ENCODE peak calls at places on chromosome 21, in ten cellular contexts. A, Y, G, C, X, E, Q, F, T and I are unnamed samples.
A peak's percentile ranks its signal among the peaks of the same experiment; 100 is the strongest.

GRCh38 chr21:41973861-41974751 is 20.3 kb upstream of the C2CD2 start:
- DNase-seq in G (peak; percentile 29), X (peak; percentile 64), T (no peak), F (peak; percentile 66), C (peak; percentile 23), Q (no peak), A (no peak), E (no peak), Y (no peak), I (no peak)

GRCh38 chr21:27590271-27590670 is 623.4 kb upstream of the ADAMTS5 start:
- DNase-seq in T (no peak), X (no peak), Q (no peak), C (no peak), E (peak; percentile 82), Y (no peak), A (no peak), F (peak; percentile 62), G (peak; percentile 83), I (peak; percentile 77)

GRCh38 chr21:42499430-42500106 is 3.5 kb upstream of the RSPH1 start:
- DNase-seq in X (peak; percentile 61), A (no peak), C (no peak), T (no peak), Y (no peak), Q (no peak), F (no peak), G (no peak), E (no peak), I (no peak)

GRCh38 chr21:41366522-41367151 is 4.8 kb downstream of the MX2 start:
- DNase-seq in F (peak; percentile 59), X (peak; percentile 36), G (peak; percentile 90), T (peak; percentile 33), C (peak; percentile 74), A (no peak), E (peak; percentile 11), Q (peak; percentile 6), Y (no peak), I (peak; percentile 63)

GRCh38 chr21:42533306-42533962 is 19.8 kb downstream of the SLC37A1 start:
- DNase-seq in Q (no peak), E (no peak), T (no peak), C (no peak), G (no peak), Y (no peak), X (no peak), F (peak; percentile 32), A (no peak), I (no peak)

GRCh38 chr21:14711287-14711686 is 165.2 kb upstream of the SAMSN1 start:
- DNase-seq in G (no peak), F (no peak), Q (no peak), A (no peak), X (no peak), T (no peak), E (no peak), Y (no peak), C (no peak), I (no peak)

GRCh38 chr21:42840411-42841155 is 38.8 kb downstream of the WDR4 start:
- DNase-seq in Y (no peak), A (no peak), Q (no peak), X (no peak), T (no peak), G (no peak), F (peak; percentile 4), E (no peak), C (no peak), I (no peak)

GRCh38 chr21:42309753-42310213 is 5.4 kb downstream of the TFF3 start:
- DNase-seq in E (peak; percentile 17), F (no peak), C (peak; percentile 11), Q (no peak), Y (peak; percentile 44), G (peak; percentile 21), A (peak; percentile 63), X (peak; percentile 84), T (no peak), I (peak; percentile 45)